ENCODE peak calls at places on chromosome 1, in seven cellular contexts. One of them, this sample, is unnamed.

GRCh38 chr1:113905435-113905861 is 322 bp downstream of the DCLRE1B start:
- DNase-seq in fibroblast of lung: no peak
- DNase-seq in H9: peak; percentile 79
- DNase-seq in neuronal stem cell: no peak
- DNase-seq in mammary epithelial cell: peak; percentile 26
- DNase-seq in neural progenitor cell: peak; percentile 63
- DNase-seq in MM.1S: peak; percentile 17
- DNase-seq in this sample: no peak

GRCh38 chr1:32241011-32241763 is 5.8 kb upstream of the FAM167B start:
- DNase-seq in fibroblast of lung: peak; percentile 58
- DNase-seq in H9: peak; percentile 76
- DNase-seq in neuronal stem cell: peak; percentile 61
- DNase-seq in mammary epithelial cell: no peak
- DNase-seq in neural progenitor cell: peak; percentile 77
- DNase-seq in MM.1S: no peak
- DNase-seq in this sample: no peak

GRCh38 chr1:162151900-162152829 is 82.7 kb downstream of the NOS1AP start:
- DNase-seq in fibroblast of lung: peak; percentile 93
- DNase-seq in H9: no peak
- DNase-seq in neuronal stem cell: no peak
- DNase-seq in mammary epithelial cell: no peak
- DNase-seq in neural progenitor cell: no peak
- DNase-seq in MM.1S: no peak
- DNase-seq in this sample: no peak

GRCh38 chr1:99814373-99814900 is 35.7 kb upstream of the AGL start:
- DNase-seq in fibroblast of lung: no peak
- DNase-seq in H9: no peak
- DNase-seq in neuronal stem cell: no peak
- DNase-seq in mammary epithelial cell: peak; percentile 71
- DNase-seq in neural progenitor cell: peak; percentile 6
- DNase-seq in MM.1S: no peak
- DNase-seq in this sample: no peak

GRCh38 chr1:36225298-36225899 is 1.2 kb downstream of the THRAP3 start:
- DNase-seq in fibroblast of lung: peak; percentile 35
- DNase-seq in H9: no peak
- DNase-seq in neuronal stem cell: no peak
- DNase-seq in mammary epithelial cell: no peak
- DNase-seq in neural progenitor cell: no peak
- DNase-seq in MM.1S: no peak
- DNase-seq in this sample: no peak

GRCh38 chr1:99993468-99993845 is 23.7 kb downstream of the SLC35A3 start:
- DNase-seq in fibroblast of lung: no peak
- DNase-seq in H9: no peak
- DNase-seq in neuronal stem cell: no peak
- DNase-seq in mammary epithelial cell: no peak
- DNase-seq in neural progenitor cell: no peak
- DNase-seq in MM.1S: no peak
- DNase-seq in this sample: no peak

GRCh38 chr1:34361781-34362357 is 185.2 kb downstream of the C1orf94 start:
- DNase-seq in fibroblast of lung: no peak
- DNase-seq in H9: peak; percentile 1
- DNase-seq in neuronal stem cell: no peak
- DNase-seq in mammary epithelial cell: no peak
- DNase-seq in neural progenitor cell: no peak
- DNase-seq in MM.1S: peak; percentile 46
- DNase-seq in this sample: no peak

GRCh38 chr1:231626951-231627614 is 493 bp downstream of the DISC1 start:
- DNase-seq in fibroblast of lung: peak; percentile 37
- DNase-seq in H9: peak; percentile 83
- DNase-seq in neuronal stem cell: peak; percentile 29
- DNase-seq in mammary epithelial cell: no peak
- DNase-seq in neural progenitor cell: peak; percentile 78
- DNase-seq in MM.1S: no peak
- DNase-seq in this sample: no peak

GRCh38 chr1:204479387-204480136 is 15.0 kb downstream of the PIK3C2B start:
- DNase-seq in fibroblast of lung: no peak
- DNase-seq in H9: no peak
- DNase-seq in neuronal stem cell: no peak
- DNase-seq in mammary epithelial cell: peak; percentile 76
- DNase-seq in neural progenitor cell: no peak
- DNase-seq in MM.1S: no peak
- DNase-seq in this sample: no peak

GRCh38 chr1:229342902-229343587 is at the start of gene CCSAP:
- DNase-seq in fibroblast of lung: peak; percentile 35
- DNase-seq in H9: peak; percentile 60
- DNase-seq in neuronal stem cell: peak; percentile 37
- DNase-seq in mammary epithelial cell: peak; percentile 32
- DNase-seq in neural progenitor cell: peak; percentile 74
- DNase-seq in MM.1S: peak; percentile 76
- DNase-seq in this sample: no peak

GRCh38 chr1:186957339-186957738 is 128.6 kb downstream of the PLA2G4A start:
- DNase-seq in fibroblast of lung: no peak
- DNase-seq in H9: no peak
- DNase-seq in neuronal stem cell: no peak
- DNase-seq in mammary epithelial cell: no peak
- DNase-seq in neural progenitor cell: no peak
- DNase-seq in MM.1S: no peak
- DNase-seq in this sample: no peak

GRCh38 chr1:10888289-10888688 is 91.8 kb upstream of the CASZ1 start:
- DNase-seq in fibroblast of lung: no peak
- DNase-seq in H9: peak; percentile 64
- DNase-seq in neuronal stem cell: no peak
- DNase-seq in mammary epithelial cell: no peak
- DNase-seq in neural progenitor cell: no peak
- DNase-seq in MM.1S: no peak
- DNase-seq in this sample: no peak

GRCh38 chr1:206674745-206675175 is 9.9 kb upstream of the MAPKAPK2 start:
- DNase-seq in fibroblast of lung: peak; percentile 100
- DNase-seq in H9: no peak
- DNase-seq in neuronal stem cell: no peak
- DNase-seq in mammary epithelial cell: peak; percentile 95
- DNase-seq in neural progenitor cell: no peak
- DNase-seq in MM.1S: no peak
- DNase-seq in this sample: peak; percentile 58

GRCh38 chr1:151991663-151992344 is 1.9 kb downstream of the S100A10 start:
- DNase-seq in fibroblast of lung: no peak
- DNase-seq in H9: no peak
- DNase-seq in neuronal stem cell: no peak
- DNase-seq in mammary epithelial cell: no peak
- DNase-seq in neural progenitor cell: no peak
- DNase-seq in MM.1S: no peak
- DNase-seq in this sample: no peak

GRCh38 chr1:227919916-227920315 is 27.8 kb downstream of the WNT9A start:
- DNase-seq in fibroblast of lung: no peak
- DNase-seq in H9: peak; percentile 81
- DNase-seq in neuronal stem cell: no peak
- DNase-seq in mammary epithelial cell: no peak
- DNase-seq in neural progenitor cell: peak; percentile 73
- DNase-seq in MM.1S: no peak
- DNase-seq in this sample: no peak

GRCh38 chr1:29500041-29500440 is 263.7 kb downstream of the PTPRU start:
- DNase-seq in fibroblast of lung: no peak
- DNase-seq in H9: peak; percentile 24
- DNase-seq in neuronal stem cell: no peak
- DNase-seq in mammary epithelial cell: no peak
- DNase-seq in neural progenitor cell: no peak
- DNase-seq in MM.1S: no peak
- DNase-seq in this sample: no peak

GRCh38 chr1:3790501-3790923 is 5.8 kb downstream of the LRRC47 start:
- DNase-seq in fibroblast of lung: no peak
- DNase-seq in H9: no peak
- DNase-seq in neuronal stem cell: no peak
- DNase-seq in mammary epithelial cell: no peak
- DNase-seq in neural progenitor cell: no peak
- DNase-seq in MM.1S: no peak
- DNase-seq in this sample: no peak

GRCh38 chr1:37083551-37084119 is 49.3 kb upstream of the GRIK3 start:
- DNase-seq in fibroblast of lung: no peak
- DNase-seq in H9: no peak
- DNase-seq in neuronal stem cell: no peak
- DNase-seq in mammary epithelial cell: no peak
- DNase-seq in neural progenitor cell: no peak
- DNase-seq in MM.1S: no peak
- DNase-seq in this sample: no peak

GRCh38 chr1:156420209-156421061 is 51.4 kb downstream of the RHBG start:
- DNase-seq in fibroblast of lung: no peak
- DNase-seq in H9: peak; percentile 41
- DNase-seq in neuronal stem cell: no peak
- DNase-seq in mammary epithelial cell: no peak
- DNase-seq in neural progenitor cell: peak; percentile 54
- DNase-seq in MM.1S: peak; percentile 79
- DNase-seq in this sample: no peak

GRCh38 chr1:183461350-183461749 is 10.9 kb upstream of the SMG7 start:
- DNase-seq in fibroblast of lung: no peak
- DNase-seq in H9: no peak
- DNase-seq in neuronal stem cell: no peak
- DNase-seq in mammary epithelial cell: peak; percentile 60
- DNase-seq in neural progenitor cell: no peak
- DNase-seq in MM.1S: no peak
- DNase-seq in this sample: no peak

GRCh38 chr1:23869818-23870217 is 1.7 kb upstream of the FUCA1 start:
- DNase-seq in fibroblast of lung: no peak
- DNase-seq in H9: no peak
- DNase-seq in neuronal stem cell: no peak
- DNase-seq in mammary epithelial cell: no peak
- DNase-seq in neural progenitor cell: no peak
- DNase-seq in MM.1S: no peak
- DNase-seq in this sample: no peak
- H3K4me2 ChIP-seq in fibroblast of lung: no peak overlapping the region
- H3K4me2 ChIP-seq in H9: no peak overlapping the region
- H3K4me2 ChIP-seq in neuronal stem cell: no peak overlapping the region
- H3K4me2 ChIP-seq in mammary epithelial cell: no peak overlapping the region
- H3K4me2 ChIP-seq in neural progenitor cell: no peak overlapping the region
- H3K4me2 ChIP-seq in MM.1S: no peak overlapping the region
- H3K4me2 ChIP-seq in this sample: no peak overlapping the region

DNA sequence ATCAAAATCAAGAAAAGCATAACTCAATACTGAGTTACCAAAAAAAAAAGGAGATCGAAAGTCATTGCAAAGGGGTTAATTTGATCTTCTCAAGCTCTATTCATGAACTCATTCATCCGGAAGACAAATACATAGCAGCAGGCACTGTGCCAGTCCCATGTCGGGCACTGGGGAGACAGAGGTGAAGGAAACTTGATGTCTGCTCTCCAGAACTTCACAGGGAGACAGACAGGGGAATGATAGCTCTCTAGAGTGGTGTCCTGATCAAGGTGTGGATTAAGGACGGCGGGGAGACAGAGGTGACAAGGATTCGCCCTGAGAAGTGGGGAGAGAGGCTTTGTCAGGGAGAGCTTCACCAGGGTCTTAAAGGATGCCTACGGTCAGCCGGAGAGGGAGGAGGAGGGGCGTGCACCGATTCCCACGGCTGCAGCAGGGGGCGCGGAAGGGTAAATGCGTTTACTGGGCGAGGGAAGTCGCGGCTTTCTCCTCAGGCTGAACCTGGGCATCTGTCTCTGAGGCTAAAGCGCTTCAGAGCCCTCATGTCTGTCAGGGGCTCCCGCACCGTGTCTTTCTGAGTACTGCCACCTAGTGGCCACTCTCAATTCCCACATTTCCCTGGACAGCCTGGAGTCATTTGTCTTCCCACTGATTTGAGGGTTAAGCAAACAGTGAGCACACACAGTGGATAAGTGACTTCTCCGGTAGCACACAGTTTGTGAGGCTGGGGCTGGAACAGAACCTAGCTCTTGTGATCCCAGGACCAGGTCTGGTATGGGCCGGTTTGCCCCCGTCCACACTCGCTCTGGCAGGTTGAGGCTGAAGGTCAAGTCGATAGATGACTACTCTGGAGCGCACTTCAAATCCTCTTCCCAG is 152.8 kb downstream of the TENT5C start:
- DNase-seq in fibroblast of lung: peak; percentile 84
- DNase-seq in H9: peak; percentile 95
- DNase-seq in neuronal stem cell: peak; percentile 87
- DNase-seq in mammary epithelial cell: peak; percentile 68
- DNase-seq in neural progenitor cell: peak; percentile 94
- DNase-seq in MM.1S: peak; percentile 66
- DNase-seq in this sample: no peak
- H3K9ac ChIP-seq in fibroblast of lung: no peak overlapping the region
- H3K9ac ChIP-seq in H9: no peak overlapping the region
- H3K9ac ChIP-seq in neuronal stem cell: no peak overlapping the region
- H3K9ac ChIP-seq in mammary epithelial cell: no peak overlapping the region
- H3K9ac ChIP-seq in neural progenitor cell: no peak overlapping the region
- H3K9ac ChIP-seq in MM.1S: peak overlapping the region; percentile 74
- H3K9ac ChIP-seq in this sample: peak overlapping the region; percentile 7

GRCh38 chr1:236532850-236533249 is 9.1 kb downstream of the LGALS8 start:
- DNase-seq in fibroblast of lung: no peak
- DNase-seq in H9: no peak
- DNase-seq in neuronal stem cell: no peak
- DNase-seq in mammary epithelial cell: no peak
- DNase-seq in neural progenitor cell: no peak
- DNase-seq in MM.1S: no peak
- DNase-seq in this sample: no peak

GRCh38 chr1:236536540-236536939 is 12.8 kb downstream of the LGALS8 start:
- DNase-seq in fibroblast of lung: no peak
- DNase-seq in H9: peak; percentile 44
- DNase-seq in neuronal stem cell: no peak
- DNase-seq in mammary epithelial cell: no peak
- DNase-seq in neural progenitor cell: no peak
- DNase-seq in MM.1S: no peak
- DNase-seq in this sample: no peak

GRCh38 chr1:236535190-236535589 is 11.4 kb downstream of the LGALS8 start:
- DNase-seq in fibroblast of lung: no peak
- DNase-seq in H9: no peak
- DNase-seq in neuronal stem cell: no peak
- DNase-seq in mammary epithelial cell: no peak
- DNase-seq in neural progenitor cell: no peak
- DNase-seq in MM.1S: no peak
- DNase-seq in this sample: no peak

GRCh38 chr1:236535656-236536293 is 12.0 kb downstream of the LGALS8 start:
- DNase-seq in fibroblast of lung: no peak
- DNase-seq in H9: no peak
- DNase-seq in neuronal stem cell: no peak
- DNase-seq in mammary epithelial cell: no peak
- DNase-seq in neural progenitor cell: no peak
- DNase-seq in MM.1S: no peak
- DNase-seq in this sample: no peak

GRCh38 chr1:236534164-236534651 is 10.4 kb downstream of the LGALS8 start:
- DNase-seq in fibroblast of lung: peak; percentile 44
- DNase-seq in H9: no peak
- DNase-seq in neuronal stem cell: no peak
- DNase-seq in mammary epithelial cell: peak; percentile 72
- DNase-seq in neural progenitor cell: no peak
- DNase-seq in MM.1S: no peak
- DNase-seq in this sample: peak; percentile 38
- H3K4me2 ChIP-seq in fibroblast of lung: no peak overlapping the region
- H3K4me2 ChIP-seq in H9: no peak overlapping the region
- H3K4me2 ChIP-seq in neuronal stem cell: no peak overlapping the region
- H3K4me2 ChIP-seq in mammary epithelial cell: no peak overlapping the region
- H3K4me2 ChIP-seq in neural progenitor cell: no peak overlapping the region
- H3K4me2 ChIP-seq in MM.1S: no peak overlapping the region
- H3K4me2 ChIP-seq in this sample: peak overlapping the region; percentile 22

DNA sequence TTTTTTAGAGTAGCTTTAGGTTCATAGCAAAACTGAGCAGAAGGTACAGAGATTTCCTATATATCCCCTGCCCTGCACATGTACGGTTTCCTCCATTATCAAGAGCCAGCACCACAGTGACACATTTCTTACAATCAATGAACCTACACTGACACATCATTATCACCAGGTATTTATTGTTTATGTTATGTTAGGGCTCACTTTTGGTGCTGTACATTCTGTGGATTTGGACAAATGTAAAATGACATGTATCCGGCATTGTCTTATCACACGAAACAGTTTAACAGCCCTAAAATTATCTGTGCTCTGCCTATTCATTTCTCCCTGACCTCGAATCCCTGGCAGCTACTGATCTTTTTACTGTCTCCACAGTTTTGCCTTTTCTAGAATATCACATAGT is 93.7 kb upstream of the DPH5 start:
- DNase-seq in fibroblast of lung: no peak
- DNase-seq in H9: no peak
- DNase-seq in neuronal stem cell: no peak
- DNase-seq in mammary epithelial cell: no peak
- DNase-seq in neural progenitor cell: no peak
- DNase-seq in MM.1S: no peak
- DNase-seq in this sample: no peak
- H3K9ac ChIP-seq in fibroblast of lung: no peak overlapping the region
- H3K9ac ChIP-seq in H9: no peak overlapping the region
- H3K9ac ChIP-seq in neuronal stem cell: no peak overlapping the region
- H3K9ac ChIP-seq in mammary epithelial cell: no peak overlapping the region
- H3K9ac ChIP-seq in neural progenitor cell: no peak overlapping the region
- H3K9ac ChIP-seq in MM.1S: no peak overlapping the region
- H3K9ac ChIP-seq in this sample: no peak overlapping the region

This sample was measured in keratinocyte.